ENCODE peak calls at places on chromosomes 6 and 20, in five cellular contexts. R is psoas muscle, I is lower lobe of right lung, T is neural progenitor cell, O is cardiac muscle cell. N is an unnamed sample. For H3K4me1, the result is how much of the 10 kb centered on the place peaks cover.

GRCh38 chr6:56380476-56380875 is 133.1 kb upstream of the COL21A1 start:
- DNase-seq in R (no peak), I (no peak), T (no peak), O (no peak), N (no peak)

GRCh38 chr6:75676377-75676776 is 72.7 kb upstream of the MYO6 start:
- DNase-seq in R (no peak), I (no peak), T (no peak), O (no peak), N (no peak)

GRCh38 chr20:40562031-40562430 is 127.0 kb downstream of the MAFB start:
- DNase-seq in R (peak), I (peak), T (no peak), O (no peak), N (no peak)

GRCh38 chr6:24273471-24273870 is 84.4 kb downstream of the DCDC2 start:
- DNase-seq in R (no peak), I (no peak), T (no peak), O (peak), N (no peak)

GRCh38 chr6:125377621-125378020 is 75.9 kb upstream of the HDDC2 start:
- DNase-seq in R (no peak), I (no peak), T (no peak), O (no peak), N (peak)

GRCh38 chr20:35663516-35663812 is 1.2 kb downstream of the CPNE1 start:
- DNase-seq in R (no peak), I (no peak), T (no peak), O (no peak), N (no peak)

GRCh38 chr6:28807682-28808280 is 116.0 kb downstream of the TRIM27 start:
- DNase-seq in R (no peak), I (no peak), T (peak), O (no peak), N (peak)

GRCh38 chr6:4280721-4281120 is 145.3 kb upstream of the ECI2 start:
- DNase-seq in R (no peak), I (no peak), T (no peak), O (peak), N (peak)

GRCh38 chr6:44627091-44627878 is 239.8 kb downstream of the CDC5L start:
- DNase-seq in R (no peak), I (peak), T (peak), O (no peak), N (no peak)

GRCh38 chr6:150363733-150364132 is 5.1 kb upstream of the IYD start:
- DNase-seq in R (no peak), I (no peak), T (no peak), O (peak), N (no peak)

GRCh38 chr20:62561182-62561581 is 81.1 kb upstream of the SLCO4A1 start:
- DNase-seq in R (no peak), I (no peak), T (no peak), O (no peak), N (no peak)

GRCh38 chr20:24097051-24097450 is 108.5 kb upstream of the GGTLC1 start:
- DNase-seq in R (no peak), I (no peak), T (peak), O (peak), N (no peak)

GRCh38 chr20:61922411-61922810 is 143.3 kb downstream of the TAF4 start:
- DNase-seq in R (no peak), I (peak), T (no peak), O (no peak), N (no peak)

DNA sequence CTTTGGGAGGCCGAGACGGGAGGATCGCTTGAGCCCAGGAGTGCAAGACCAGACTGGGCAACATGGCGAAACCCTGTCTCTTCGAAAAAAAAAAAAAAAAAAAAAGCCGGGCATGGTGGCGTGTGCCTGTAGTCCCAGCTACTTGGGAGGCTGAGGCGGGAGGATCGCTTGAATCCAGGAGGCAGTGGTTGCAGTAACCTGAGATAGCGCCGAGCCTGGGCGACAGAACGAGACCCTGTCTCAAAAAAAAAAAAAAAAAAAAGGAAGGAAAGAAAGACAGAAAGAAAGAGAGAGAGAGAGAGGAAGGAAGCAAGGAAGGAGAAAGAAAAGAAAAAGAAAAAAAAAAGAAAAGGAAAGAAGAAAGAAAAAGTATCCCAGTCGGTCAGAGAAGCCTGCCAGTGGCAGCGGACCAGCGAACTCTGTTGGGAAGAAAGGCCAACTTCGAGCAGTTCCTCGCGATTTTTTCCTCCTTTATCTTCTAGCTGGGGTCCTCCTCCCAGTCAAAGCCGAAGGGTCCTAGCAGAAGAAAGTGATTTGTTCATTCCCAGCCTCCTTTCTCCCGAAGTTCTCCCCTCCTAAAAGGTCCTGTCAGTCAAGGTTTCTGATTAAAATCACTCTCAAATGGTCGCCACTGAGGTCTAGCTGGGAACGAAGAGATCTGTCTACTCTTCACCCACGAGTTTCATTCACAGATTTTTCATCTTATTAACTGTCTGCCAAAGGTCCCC is 2.4 kb upstream of the SYCP2L start:
- DNase-seq in R (no peak), I (no peak), T (peak), O (no peak), N (no peak)
- H3K4me3 ChIP-seq in R (no peak), I (no peak), T (peak), O (no peak), N (no peak)

GRCh38 chr6:151379933-151380847 is 11.2 kb downstream of the ZBTB2 start:
- DNase-seq in R (peak), I (no peak), T (no peak), O (no peak), N (no peak)

GRCh38 chr6:151384151-151384550 is 7.2 kb downstream of the ZBTB2 start:
- DNase-seq in R (no peak), I (no peak), T (no peak), O (no peak), N (no peak)

GRCh38 chr6:151381722-151382121 is 9.6 kb downstream of the ZBTB2 start:
- DNase-seq in R (no peak), I (no peak), T (no peak), O (no peak), N (no peak)

GRCh38 chr6:151377095-151377494 is 14.3 kb downstream of the ZBTB2 start:
- DNase-seq in R (no peak), I (no peak), T (no peak), O (no peak), N (no peak)

DNA sequence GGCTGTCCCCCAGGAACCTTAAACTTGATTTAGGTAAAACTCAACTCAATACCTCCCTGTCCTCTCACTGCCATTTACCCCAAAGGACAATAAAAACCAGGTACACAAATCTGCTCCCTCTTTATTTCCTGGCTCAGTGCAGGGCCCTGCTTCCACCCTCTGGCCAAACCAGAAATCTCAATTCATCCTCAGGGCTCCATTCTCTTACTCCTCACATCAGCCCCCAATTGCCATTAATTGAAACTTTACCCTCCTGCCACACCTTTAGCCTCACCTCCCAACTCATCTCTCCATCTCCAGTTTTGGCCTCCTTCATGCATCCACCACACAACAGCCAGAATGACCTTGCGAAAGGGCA is 10.5 kb downstream of the ZBTB2 start:
- DNase-seq in R (no peak), I (no peak), T (no peak), O (no peak), N (no peak)
- H3K27ac ChIP-seq in R (no peak), I (peak), T (no peak), O (peak), N (no peak)

DNA sequence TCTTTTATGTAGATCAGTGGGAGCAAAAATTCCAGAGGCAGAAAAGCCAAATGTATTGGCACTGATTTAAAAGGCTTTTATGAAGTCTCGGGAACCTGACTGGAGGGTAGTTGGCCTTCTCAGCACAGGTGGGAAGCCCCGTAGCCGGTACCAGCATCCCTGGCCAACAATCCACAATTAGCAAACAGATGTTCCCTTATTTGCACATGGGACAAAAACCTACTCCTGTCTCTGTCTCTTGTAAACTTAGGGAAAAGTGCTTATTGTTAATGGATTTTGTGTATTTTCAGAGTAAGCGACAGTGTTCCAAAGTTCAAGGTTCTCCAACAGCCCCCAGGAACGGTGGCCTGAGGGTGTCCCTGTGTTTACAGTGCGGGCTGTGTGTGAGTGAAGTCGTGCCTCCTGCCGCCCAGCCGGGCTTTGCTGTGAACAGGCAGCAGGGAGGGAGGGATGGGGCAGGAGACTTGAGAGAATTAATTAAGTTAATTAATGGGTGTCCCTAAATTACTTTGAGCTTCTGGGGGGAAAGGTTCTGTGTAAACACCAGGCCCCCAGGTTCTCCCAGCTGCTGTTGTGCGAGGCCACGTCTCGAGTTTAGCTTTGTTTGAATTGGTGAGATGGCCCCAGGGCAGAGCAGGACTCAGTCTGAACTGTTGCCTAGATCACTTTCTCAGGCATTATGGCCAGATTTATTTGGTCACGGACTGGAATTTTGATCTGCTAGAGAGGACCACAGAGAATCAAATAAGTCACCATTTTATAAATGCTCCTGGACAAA is 3.9 kb downstream of the SYNJ2 start:
- DNase-seq in R (no peak), I (no peak), T (no peak), O (no peak), N (peak)
- H3K4me1 ChIP-seq in R (under half), I (under half), T (under half), O (under half), N (half or more)

DNA sequence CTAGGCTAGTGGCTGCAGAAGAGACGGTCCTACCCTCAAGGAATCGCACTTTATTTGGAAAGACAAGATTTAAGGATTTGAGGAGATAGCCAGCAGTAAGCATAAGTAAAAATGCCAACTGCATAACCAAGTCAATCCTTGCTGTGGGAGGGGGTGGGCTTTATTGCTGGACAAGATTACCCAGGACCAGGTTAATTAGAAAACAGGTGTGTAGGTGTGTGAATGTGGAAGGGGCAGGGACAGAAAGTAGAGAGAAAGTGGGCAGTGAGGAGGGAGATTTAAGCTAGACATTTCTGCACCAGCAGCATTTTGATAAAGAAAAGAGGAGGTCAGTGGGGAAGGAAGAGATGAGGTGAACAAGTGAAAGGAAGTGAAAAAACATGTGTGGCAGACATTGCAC is 89.7 kb upstream of the OGFRL1 start:
- DNase-seq in R (no peak), I (no peak), T (no peak), O (no peak), N (no peak)
- H3K4me3 ChIP-seq in R (no peak), I (no peak), T (no peak), O (no peak), N (no peak)

N was measured in SJSA1.